ENCODE peak calls at places on chromosomes 12 and 14, in seven cellular contexts. D is retinal pigment epithelial cell, J is tibial nerve, A is Right ventricle myocardium superior, H is nephron progenitor cell, R is memory B cell, T is NCI-H2107. E is an unnamed sample.

GRCh38 chr12:70418101-70418500 is 52.0 kb downstream of the KCNMB4 start:
- DNase-seq in H (no peak), D (no peak), R (no peak), A (no peak), T (no peak), J (no peak), E (no peak)

GRCh38 chr12:110345176-110345651 is 58.3 kb downstream of the ANAPC7 start:
- DNase-seq in D (no peak), R (no peak), H (no peak), A (no peak), J (no peak), T (no peak), E (no peak)

GRCh38 chr12:93135286-93136239 is 206.5 kb upstream of the EEA1 start:
- DNase-seq in A (no peak), T (peak), D (no peak), R (no peak), J (no peak), H (no peak), E (no peak)

GRCh38 chr14:69519253-69519661 is 34.7 kb downstream of the PLEKHD1 start:
- DNase-seq in H (no peak), T (no peak), J (no peak), A (no peak), D (no peak), R (no peak), E (no peak)

GRCh38 chr14:62980693-62981092 is 64.6 kb downstream of the KCNH5 start:
- DNase-seq in A (no peak), J (no peak), D (no peak), R (no peak), T (no peak), H (no peak), E (no peak)

GRCh38 chr12:107091989-107092641 is 1.2 kb downstream of the CRY1 start:
- DNase-seq in J (no peak), H (peak), A (no peak), T (peak), D (peak), R (no peak), E (no peak)

GRCh38 chr12:100267603-100268281 is 765 bp downstream of the SCYL2 start:
- DNase-seq in J (no peak), D (no peak), A (no peak), H (no peak), T (no peak), R (no peak), E (no peak)

GRCh38 chr14:60195179-60195810 is 30.1 kb upstream of the DHRS7 start:
- DNase-seq in T (peak), A (no peak), R (no peak), D (no peak), H (no peak), J (no peak), E (no peak)

GRCh38 chr14:64646103-64646502 is 58.1 kb upstream of the PLEKHG3 start:
- DNase-seq in D (no peak), T (no peak), R (no peak), H (no peak), J (no peak), A (no peak), E (no peak)